ENCODE peak calls at places on chromosomes 6 and 20, in eight cellular contexts. One of them, this sample, is unnamed.

GRCh38 chr20:1392443-1392692 is 486 bp downstream of the FKBP1A start:
- DNase-seq in activated CD8-positive, alpha-beta memory T cell treated with anti-CD3 and anti-CD28 coated beads for 48 hours: no peak
- DNase-seq in neural crest cell: no peak
- DNase-seq in effector CD4-positive, alpha-beta T cell: no peak
- DNase-seq in T-helper 17 cell: no peak
- DNase-seq in stimulated activated effector memory CD8-positive, alpha-beta T cell treated with anti-CD3 and anti-CD28 coated beads, Interleukin-12 subunit alpha, Interleukin-12 subunit beta, amount 100 ng/mL, for 72 hours: no peak
- DNase-seq in lung: no peak
- DNase-seq in nephron progenitor cell: no peak
- DNase-seq in this sample: no peak

GRCh38 chr6:85047818-85048217 is 283.4 kb upstream of the TBX18 start:
- DNase-seq in activated CD8-positive, alpha-beta memory T cell treated with anti-CD3 and anti-CD28 coated beads for 48 hours: no peak
- DNase-seq in neural crest cell: no peak
- DNase-seq in effector CD4-positive, alpha-beta T cell: no peak
- DNase-seq in T-helper 17 cell: no peak
- DNase-seq in stimulated activated effector memory CD8-positive, alpha-beta T cell treated with anti-CD3 and anti-CD28 coated beads, Interleukin-12 subunit alpha, Interleukin-12 subunit beta, amount 100 ng/mL, for 72 hours: no peak
- DNase-seq in lung: no peak
- DNase-seq in nephron progenitor cell: no peak
- DNase-seq in this sample: no peak

GRCh38 chr6:40723967-40724366 is 136.8 kb upstream of the LRFN2 start:
- DNase-seq in activated CD8-positive, alpha-beta memory T cell treated with anti-CD3 and anti-CD28 coated beads for 48 hours: no peak
- DNase-seq in neural crest cell: no peak
- DNase-seq in effector CD4-positive, alpha-beta T cell: no peak
- DNase-seq in T-helper 17 cell: no peak
- DNase-seq in stimulated activated effector memory CD8-positive, alpha-beta T cell treated with anti-CD3 and anti-CD28 coated beads, Interleukin-12 subunit alpha, Interleukin-12 subunit beta, amount 100 ng/mL, for 72 hours: no peak
- DNase-seq in lung: no peak
- DNase-seq in nephron progenitor cell: no peak
- DNase-seq in this sample: no peak

GRCh38 chr6:87572031-87572430 is 17.8 kb downstream of the RARS2 start:
- DNase-seq in activated CD8-positive, alpha-beta memory T cell treated with anti-CD3 and anti-CD28 coated beads for 48 hours: no peak
- DNase-seq in neural crest cell: no peak
- DNase-seq in effector CD4-positive, alpha-beta T cell: no peak
- DNase-seq in T-helper 17 cell: no peak
- DNase-seq in stimulated activated effector memory CD8-positive, alpha-beta T cell treated with anti-CD3 and anti-CD28 coated beads, Interleukin-12 subunit alpha, Interleukin-12 subunit beta, amount 100 ng/mL, for 72 hours: no peak
- DNase-seq in lung: no peak
- DNase-seq in nephron progenitor cell: no peak
- DNase-seq in this sample: no peak

GRCh38 chr6:31467151-31467550 is 30.8 kb upstream of the MICB start:
- DNase-seq in activated CD8-positive, alpha-beta memory T cell treated with anti-CD3 and anti-CD28 coated beads for 48 hours: no peak
- DNase-seq in neural crest cell: no peak
- DNase-seq in effector CD4-positive, alpha-beta T cell: no peak
- DNase-seq in T-helper 17 cell: no peak
- DNase-seq in stimulated activated effector memory CD8-positive, alpha-beta T cell treated with anti-CD3 and anti-CD28 coated beads, Interleukin-12 subunit alpha, Interleukin-12 subunit beta, amount 100 ng/mL, for 72 hours: no peak
- DNase-seq in lung: no peak
- DNase-seq in nephron progenitor cell: peak; percentile 25
- DNase-seq in this sample: no peak

GRCh38 chr20:9147553-9148024 is 78.7 kb downstream of the PLCB4 start:
- DNase-seq in activated CD8-positive, alpha-beta memory T cell treated with anti-CD3 and anti-CD28 coated beads for 48 hours: no peak
- DNase-seq in neural crest cell: no peak
- DNase-seq in effector CD4-positive, alpha-beta T cell: no peak
- DNase-seq in T-helper 17 cell: no peak
- DNase-seq in stimulated activated effector memory CD8-positive, alpha-beta T cell treated with anti-CD3 and anti-CD28 coated beads, Interleukin-12 subunit alpha, Interleukin-12 subunit beta, amount 100 ng/mL, for 72 hours: no peak
- DNase-seq in lung: no peak
- DNase-seq in nephron progenitor cell: no peak
- DNase-seq in this sample: no peak

GRCh38 chr20:63025534-63026331 is 19.0 kb upstream of the BHLHE23 start:
- DNase-seq in activated CD8-positive, alpha-beta memory T cell treated with anti-CD3 and anti-CD28 coated beads for 48 hours: no peak
- DNase-seq in neural crest cell: no peak
- DNase-seq in effector CD4-positive, alpha-beta T cell: no peak
- DNase-seq in T-helper 17 cell: no peak
- DNase-seq in stimulated activated effector memory CD8-positive, alpha-beta T cell treated with anti-CD3 and anti-CD28 coated beads, Interleukin-12 subunit alpha, Interleukin-12 subunit beta, amount 100 ng/mL, for 72 hours: no peak
- DNase-seq in lung: no peak
- DNase-seq in nephron progenitor cell: no peak
- DNase-seq in this sample: peak; percentile 72

GRCh38 chr6:102766946-102767345 is 1373.4 kb downstream of the GRIK2 start:
- DNase-seq in activated CD8-positive, alpha-beta memory T cell treated with anti-CD3 and anti-CD28 coated beads for 48 hours: no peak
- DNase-seq in neural crest cell: no peak
- DNase-seq in effector CD4-positive, alpha-beta T cell: no peak
- DNase-seq in T-helper 17 cell: no peak
- DNase-seq in stimulated activated effector memory CD8-positive, alpha-beta T cell treated with anti-CD3 and anti-CD28 coated beads, Interleukin-12 subunit alpha, Interleukin-12 subunit beta, amount 100 ng/mL, for 72 hours: no peak
- DNase-seq in lung: no peak
- DNase-seq in nephron progenitor cell: no peak
- DNase-seq in this sample: no peak

GRCh38 chr6:148905111-148905870 is 158.5 kb downstream of the UST start:
- DNase-seq in activated CD8-positive, alpha-beta memory T cell treated with anti-CD3 and anti-CD28 coated beads for 48 hours: no peak
- DNase-seq in neural crest cell: no peak
- DNase-seq in effector CD4-positive, alpha-beta T cell: no peak
- DNase-seq in T-helper 17 cell: no peak
- DNase-seq in stimulated activated effector memory CD8-positive, alpha-beta T cell treated with anti-CD3 and anti-CD28 coated beads, Interleukin-12 subunit alpha, Interleukin-12 subunit beta, amount 100 ng/mL, for 72 hours: no peak
- DNase-seq in lung: no peak
- DNase-seq in nephron progenitor cell: no peak
- DNase-seq in this sample: no peak

GRCh38 chr6:132962936-132963579 is 148.7 kb downstream of the RPS12 start:
- DNase-seq in activated CD8-positive, alpha-beta memory T cell treated with anti-CD3 and anti-CD28 coated beads for 48 hours: no peak
- DNase-seq in neural crest cell: peak; percentile 65
- DNase-seq in effector CD4-positive, alpha-beta T cell: peak; percentile 15
- DNase-seq in T-helper 17 cell: no peak
- DNase-seq in stimulated activated effector memory CD8-positive, alpha-beta T cell treated with anti-CD3 and anti-CD28 coated beads, Interleukin-12 subunit alpha, Interleukin-12 subunit beta, amount 100 ng/mL, for 72 hours: peak; percentile 17
- DNase-seq in lung: peak; percentile 56
- DNase-seq in nephron progenitor cell: peak; percentile 85
- DNase-seq in this sample: peak; percentile 46

GRCh38 chr6:111624391-111625098 is 18.9 kb upstream of the TRAF3IP2 start:
- DNase-seq in activated CD8-positive, alpha-beta memory T cell treated with anti-CD3 and anti-CD28 coated beads for 48 hours: no peak
- DNase-seq in neural crest cell: no peak
- DNase-seq in effector CD4-positive, alpha-beta T cell: no peak
- DNase-seq in T-helper 17 cell: no peak
- DNase-seq in stimulated activated effector memory CD8-positive, alpha-beta T cell treated with anti-CD3 and anti-CD28 coated beads, Interleukin-12 subunit alpha, Interleukin-12 subunit beta, amount 100 ng/mL, for 72 hours: no peak
- DNase-seq in lung: no peak
- DNase-seq in nephron progenitor cell: no peak
- DNase-seq in this sample: no peak

GRCh38 chr6:100472674-100473073 is 8.0 kb upstream of the SIM1 start:
- DNase-seq in activated CD8-positive, alpha-beta memory T cell treated with anti-CD3 and anti-CD28 coated beads for 48 hours: no peak
- DNase-seq in neural crest cell: no peak
- DNase-seq in effector CD4-positive, alpha-beta T cell: no peak
- DNase-seq in T-helper 17 cell: no peak
- DNase-seq in stimulated activated effector memory CD8-positive, alpha-beta T cell treated with anti-CD3 and anti-CD28 coated beads, Interleukin-12 subunit alpha, Interleukin-12 subunit beta, amount 100 ng/mL, for 72 hours: no peak
- DNase-seq in lung: no peak
- DNase-seq in nephron progenitor cell: no peak
- DNase-seq in this sample: no peak

This sample was measured in retina.